ENCODE peak calls at places on chromosomes 16 and 17, in six cellular contexts. M is mammary epithelial cell; I is psoas muscle; Q is CD4-positive, alpha-beta T cell; S is upper lobe of right lung; G is SJSA1. R is an unnamed sample.

GRCh38 chr17:48841395-48841831 is 10.6 kb downstream of the CALCOCO2 start:
- DNase-seq in I (no peak), S (no peak), M (peak), G (peak), Q (no peak), R (no peak)

GRCh38 chr16:75340715-75341500 is 89.5 kb upstream of the BCAR1 start:
- DNase-seq in G (no peak), I (no peak), Q (no peak), S (no peak), M (no peak), R (no peak)

GRCh38 chr17:41895617-41896016 is 23.1 kb downstream of the ACLY start:
- DNase-seq in M (no peak), Q (no peak), S (no peak), I (peak), G (no peak), R (no peak)

GRCh38 chr17:7590743-7591142 is 849 bp upstream of the SOX15 start:
- DNase-seq in M (peak), Q (no peak), G (no peak), I (peak), S (no peak), R (no peak)

GRCh38 chr16:30113031-30113710 is at the start of gene GDPD3:
- DNase-seq in Q (no peak), S (peak), I (no peak), M (peak), G (no peak), R (no peak)

GRCh38 chr17:38996660-38997337 is 29.6 kb upstream of the FBXO47 start:
- DNase-seq in Q (no peak), G (no peak), M (no peak), S (no peak), I (no peak), R (no peak)

GRCh38 chr16:12462690-12463646 is 340.7 kb downstream of the CPPED1 start:
- DNase-seq in S (no peak), M (no peak), Q (no peak), G (no peak), I (no peak), R (no peak)

GRCh38 chr16:86033971-86034370 is 135.0 kb downstream of the IRF8 start:
- DNase-seq in I (no peak), Q (no peak), S (peak), G (no peak), M (no peak), R (no peak)

GRCh38 chr17:76252040-76252954 is 12.0 kb upstream of the RNF157 start:
- DNase-seq in M (peak), G (peak), Q (peak), I (peak), S (peak), R (peak)

GRCh38 chr17:28174352-28175046 is 132.0 kb downstream of the NLK start:
- DNase-seq in S (no peak), Q (peak), M (peak), I (no peak), G (no peak), R (peak)

GRCh38 chr17:58272367-58273280 is 8.1 kb downstream of the MPO start:
- DNase-seq in G (no peak), Q (no peak), I (no peak), M (no peak), S (no peak), R (no peak)

GRCh38 chr17:66522591-66523272 is 220.3 kb downstream of the PRKCA start:
- DNase-seq in G (no peak), S (no peak), M (peak), Q (no peak), I (no peak), R (no peak)

GRCh38 chr17:57739402-57740224 is 5.5 kb downstream of the CCDC182 start:
- DNase-seq in S (no peak), G (no peak), I (no peak), Q (no peak), M (peak), R (no peak)

DNA sequence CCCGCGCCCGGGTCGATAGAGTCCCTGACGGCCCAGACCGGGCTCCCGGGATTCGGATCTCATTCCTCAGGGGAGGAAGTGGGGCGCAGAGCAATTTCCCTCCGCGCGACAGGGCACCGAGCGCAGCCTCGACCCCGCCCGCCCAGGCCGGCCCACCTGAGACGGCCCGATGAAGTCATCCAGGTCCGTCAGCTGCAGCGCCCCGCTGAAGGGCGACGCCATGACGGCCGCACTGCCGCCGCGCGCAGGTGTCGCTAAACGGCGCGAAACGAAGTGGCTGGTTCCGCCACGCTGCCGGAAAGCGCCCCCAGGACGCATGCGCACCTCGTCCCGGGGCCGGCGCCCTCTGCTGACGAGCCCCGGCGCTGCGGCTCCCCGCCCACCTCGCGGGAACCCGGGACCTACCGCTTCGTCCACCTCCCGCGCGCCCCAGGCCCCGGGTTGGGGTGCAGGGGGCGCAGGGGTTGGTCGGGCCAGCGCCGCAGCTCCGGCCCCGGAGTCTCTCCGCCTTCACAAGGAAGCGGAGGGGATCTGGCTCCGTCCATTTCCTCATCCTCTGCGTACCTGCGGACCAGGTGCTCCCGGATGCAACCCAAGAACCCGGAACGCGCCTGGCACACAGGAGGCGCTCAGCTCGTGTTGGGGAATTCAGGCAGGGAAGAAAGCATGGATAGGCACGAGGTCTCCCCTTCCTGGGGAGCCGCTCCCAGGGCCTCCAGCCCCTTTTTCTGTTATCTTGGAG is at the start of gene CIAO3:
- DNase-seq in I (peak), G (peak), S (peak), Q (peak), M (peak), R (peak)
- H3K27ac ChIP-seq in I (peak), G (peak), S (peak), Q (peak), M (peak), R (peak)

GRCh38 chr17:21001111-21001812 is 41.5 kb downstream of the USP22 start:
- DNase-seq in I (no peak), Q (no peak), M (no peak), S (peak), G (no peak), R (no peak)
- H3K27ac ChIP-seq in I (peak), Q (no peak), M (no peak), S (no peak), G (no peak), R (no peak)

DNA sequence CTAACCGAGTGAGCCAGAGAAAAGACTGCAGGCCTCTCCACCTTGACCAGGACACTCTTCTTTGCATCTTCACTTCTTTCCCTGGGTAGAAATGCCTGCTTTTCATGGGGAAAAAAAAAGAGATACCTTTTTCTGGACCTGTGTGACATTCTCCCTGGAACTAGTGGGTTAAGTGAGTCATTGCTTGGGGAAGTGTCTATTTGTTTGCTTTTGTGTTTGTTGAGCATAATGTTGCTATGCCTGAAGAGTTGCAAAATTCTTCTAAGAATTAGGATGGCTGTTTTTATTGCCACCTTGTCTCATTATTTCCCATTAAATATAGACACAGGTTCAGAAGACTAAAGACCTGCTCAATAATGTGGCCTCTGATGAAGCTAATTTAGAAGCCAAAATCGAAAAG is 18.8 kb downstream of the CLUAP1 start:
- DNase-seq in I (no peak), S (no peak), M (no peak), Q (no peak), G (no peak), R (no peak)
- H3K27ac ChIP-seq in I (no peak), S (no peak), M (no peak), Q (no peak), G (no peak), R (no peak)

DNA sequence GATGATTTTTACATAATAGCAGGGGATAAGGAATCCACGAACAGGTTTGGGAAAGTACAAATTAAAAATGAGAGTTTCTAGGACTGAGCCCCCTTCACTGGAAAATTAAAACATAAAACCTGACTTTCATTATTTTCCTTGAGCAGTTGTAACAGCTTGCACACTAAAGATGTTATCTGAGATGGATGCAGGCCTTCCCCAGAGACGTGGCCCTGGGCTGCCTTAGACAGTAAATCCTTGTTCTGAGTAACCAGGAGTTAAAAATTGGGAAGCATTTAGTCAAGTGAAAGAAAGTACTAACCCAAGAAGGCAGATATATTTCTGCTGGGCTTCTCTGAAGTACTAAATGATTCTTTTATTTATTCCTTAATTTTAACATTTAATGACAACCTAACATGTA is 432.2 kb upstream of the KIF2B start:
- DNase-seq in Q (no peak), G (no peak), S (no peak), M (no peak), I (no peak), R (no peak)
- H3K27ac ChIP-seq in Q (no peak), G (no peak), S (no peak), M (no peak), I (no peak), R (no peak)

GRCh38 chr16:25051446-25052160 is 36.4 kb upstream of the ARHGAP17 start:
- DNase-seq in Q (no peak), M (peak), G (peak), S (no peak), I (no peak), R (no peak)
- H3K27ac ChIP-seq in Q (peak), M (no peak), G (no peak), S (peak), I (peak), R (peak)

R was measured in epithelial cell of prostate.